ENCODE peak calls at places on chromosomes 1 and 21, in four cellular contexts. D, F, N and K are unnamed samples.

GRCh38 chr1:234842726-234843641 is 233.0 kb upstream of the IRF2BP2 start:
- DNase-seq in F (no peak), N (peak), D (no peak), K (no peak)

GRCh38 chr1:32992489-32993214 is 28.0 kb upstream of the RNF19B start:
- DNase-seq in F (peak), N (peak), D (peak), K (peak)

GRCh38 chr1:107622540-107622939 is 342.4 kb downstream of the VAV3 start:
- DNase-seq in F (no peak), N (no peak), D (no peak), K (no peak)

GRCh38 chr1:22687191-22687590 is 23.4 kb upstream of the EPHB2 start:
- DNase-seq in N (peak), F (no peak), D (no peak), K (no peak)

GRCh38 chr1:47325530-47325929 is 8.1 kb upstream of the CMPK1 start:
- DNase-seq in F (no peak), D (no peak), N (no peak), K (no peak)

GRCh38 chr1:190564117-190564516 is 86.5 kb upstream of the BRINP3 start:
- DNase-seq in D (no peak), N (no peak), F (no peak), K (no peak)

GRCh38 chr21:43829575-43830119 is 35.4 kb upstream of the AGPAT3 start:
- DNase-seq in F (no peak), N (no peak), D (no peak), K (no peak)

GRCh38 chr1:90835661-90836344 is 118.7 kb upstream of the BARHL2 start:
- DNase-seq in F (no peak), N (no peak), D (peak), K (no peak)

GRCh38 chr1:118148034-118148433 is 37.0 kb downstream of the SPAG17 start:
- DNase-seq in N (peak), F (no peak), D (peak), K (no peak)

GRCh38 chr1:244801246-244801645 is 34.2 kb upstream of the COX20 start:
- DNase-seq in N (peak), D (peak), F (no peak), K (no peak)

GRCh38 chr1:31977361-31978131 is 36.1 kb upstream of the KHDRBS1 start:
- DNase-seq in D (no peak), F (no peak), N (peak), K (peak)

GRCh38 chr21:36422279-36423098 is 37.3 kb downstream of the CHAF1B start:
- DNase-seq in F (peak), D (peak), N (peak), K (peak)

GRCh38 chr1:108704501-108704900 is 8.2 kb upstream of the FNDC7 start:
- DNase-seq in N (peak), F (no peak), D (no peak), K (no peak)

GRCh38 chr1:212647004-212647403 is 38.4 kb downstream of the ATF3 start:
- DNase-seq in N (no peak), F (no peak), D (no peak), K (no peak)

GRCh38 chr1:20093940-20094391 is 24.0 kb downstream of the PLA2G5 start:
- DNase-seq in F (peak), N (no peak), D (peak), K (no peak)

GRCh38 chr1:53375440-53375839 is 47.6 kb upstream of the LRP8 start:
- DNase-seq in F (no peak), N (no peak), D (peak), K (no peak)

GRCh38 chr1:230972855-230973271 is 5.8 kb downstream of the TTC13 start:
- DNase-seq in D (no peak), N (no peak), F (no peak), K (no peak)

GRCh38 chr1:172483448-172483847 is 39.6 kb upstream of the PIGC start:
- DNase-seq in D (no peak), N (no peak), F (no peak), K (no peak)

GRCh38 chr21:26425576-26425975 is 147.5 kb downstream of the CYYR1 start:
- DNase-seq in D (no peak), N (no peak), F (no peak), K (no peak)

GRCh38 chr1:207659545-207660148 is 14.7 kb downstream of the CR1L start:
- DNase-seq in D (no peak), F (no peak), N (no peak), K (no peak)

GRCh38 chr21:32459972-32460371 is 47.5 kb downstream of the EVA1C start:
- DNase-seq in D (no peak), F (no peak), N (peak), K (no peak)

GRCh38 chr1:85463666-85464496 is 1.1 kb downstream of the DDAH1 start:
- DNase-seq in N (no peak), F (no peak), D (no peak), K (no peak)

GRCh38 chr1:27999055-27999454 is 39.3 kb downstream of the XKR8 start:
- DNase-seq in N (peak), D (no peak), F (no peak), K (no peak)
- TF ChIP-seq CTCF in N (no peak), D (no peak), F (no peak), K (no peak)

GRCh38 chr1:237091691-237092090 is 49.7 kb downstream of the RYR2 start:
- DNase-seq in F (no peak), D (no peak), N (no peak), K (no peak)
- H3K4me3 ChIP-seq in F (no peak), D (no peak), N (no peak), K (no peak)

DNA sequence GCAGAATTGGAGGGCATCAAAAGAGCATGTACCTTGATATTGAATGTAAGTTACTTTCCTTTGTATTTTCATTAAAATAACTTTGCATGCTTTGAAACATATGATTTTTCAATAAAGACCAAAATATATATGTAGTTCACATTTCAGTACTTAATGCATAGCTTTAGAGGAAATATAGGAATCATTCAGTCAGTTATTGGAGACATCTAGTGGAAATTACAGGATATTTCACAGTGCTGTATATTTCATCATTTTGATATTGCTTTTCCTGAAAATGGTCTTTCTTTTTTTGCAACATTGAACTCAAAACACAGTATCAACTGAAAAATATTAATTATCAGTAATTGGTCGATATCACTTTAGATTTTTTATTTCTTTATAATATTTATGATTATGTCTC is 375.8 kb downstream of the NCAM2 start:
- DNase-seq in F (no peak), N (peak), D (no peak), K (no peak)
- TF ChIP-seq CTCF in F (peak), N (peak), D (no peak), K (no peak)

DNA sequence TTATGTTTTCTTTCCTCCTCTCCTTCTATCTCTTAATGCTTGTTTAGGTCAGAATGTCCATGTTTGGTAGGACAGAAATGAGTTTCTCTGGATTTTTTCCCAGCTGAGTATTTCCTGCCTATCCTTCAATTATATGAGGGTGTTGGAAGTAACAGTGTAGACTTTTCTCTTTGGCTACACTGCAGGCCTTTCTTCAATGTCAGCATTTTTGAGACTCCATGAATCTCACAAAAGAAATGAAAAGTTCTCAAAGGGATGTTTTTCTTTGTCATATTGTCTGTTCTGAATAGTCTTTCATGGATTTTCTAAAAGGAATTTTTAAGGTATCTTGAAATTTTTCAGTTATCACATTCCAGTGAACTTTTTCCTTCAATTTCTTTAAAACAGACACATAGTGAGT is 124.2 kb downstream of the MACF1 start:
- DNase-seq in F (no peak), D (no peak), N (no peak), K (no peak)
- H3K4me3 ChIP-seq in F (no peak), D (no peak), N (no peak), K (no peak)